ENCODE peak calls at places on chromosomes 4 and X, in seven cellular contexts. S is K562, Q is WTC11, R is HCT116, H is HepG2, T is GM12878, W is H1. J is an unnamed sample.

GRCh38 chrX:67787196-67787595 is 243.4 kb downstream of the AR start:
- DNase-seq in H (no peak), R (no peak), S (no peak), Q (no peak), T (no peak), W (no peak), J (no peak)

GRCh38 chr4:103757631-103758030 is 37.8 kb upstream of the TACR3 start:
- DNase-seq in H (no peak), R (no peak), S (no peak), T (no peak), Q (no peak), W (no peak), J (no peak)

GRCh38 chr4:175457956-175458355 is 354.1 kb downstream of the GPM6A start:
- DNase-seq in Q (no peak), H (no peak), T (no peak), W (no peak), R (no peak), S (no peak), J (no peak)

GRCh38 chrX:8306296-8306975 is 135.4 kb upstream of the VCX2 start:
- DNase-seq in R (no peak), T (no peak), S (no peak), H (no peak), Q (no peak), W (no peak), J (no peak)

GRCh38 chr4:100257567-100257966 is 67.3 kb upstream of the DDIT4L start:
- DNase-seq in T (no peak), H (no peak), S (no peak), R (peak), Q (no peak), W (no peak), J (no peak)

GRCh38 chrX:69556094-69557011 is 52.2 kb downstream of the NALF2 start:
- DNase-seq in H (peak), W (peak), T (no peak), Q (peak), R (peak), S (peak), J (peak)

GRCh38 chr4:89837385-89837995 is 529 bp upstream of the SNCA start:
- DNase-seq in R (no peak), S (no peak), H (no peak), T (no peak), Q (peak), W (no peak), J (peak)

GRCh38 chrX:103666202-103667107 is 20.0 kb downstream of the MORF4L2 start:
- DNase-seq in Q (no peak), R (no peak), H (no peak), S (no peak), W (no peak), T (no peak), J (no peak)

GRCh38 chr4:53088132-53088531 is 226.0 kb downstream of the RASL11B start:
- DNase-seq in T (no peak), S (no peak), Q (no peak), R (no peak), W (no peak), H (no peak), J (no peak)

GRCh38 chrX:39242187-39242586 is 440.9 kb downstream of the MID1IP1 start:
- DNase-seq in S (peak), R (peak), H (peak), T (no peak), W (no peak), Q (peak), J (peak)

GRCh38 chr4:152050098-152050497 is 289.3 kb upstream of the GATB start:
- DNase-seq in W (no peak), Q (no peak), H (no peak), T (no peak), S (no peak), R (no peak), J (no peak)

GRCh38 chrX:1150569-1151347 is 61.7 kb downstream of the CRLF2 start:
- DNase-seq in S (no peak), T (no peak), R (no peak), W (peak), Q (no peak), H (no peak), J (no peak)

GRCh38 chr4:139777757-139778156 is 112.1 kb downstream of the MGST2 start:
- DNase-seq in T (no peak), W (no peak), S (no peak), H (no peak), Q (no peak), R (no peak), J (no peak)

GRCh38 chrX:136168929-136169735 is 21.8 kb downstream of the FHL1 start:
- DNase-seq in W (peak), R (no peak), T (no peak), Q (peak), S (peak), H (no peak), J (peak)

GRCh38 chr4:100049872-100050271 is 99.8 kb upstream of the H2AZ1 start:
- DNase-seq in W (no peak), T (no peak), R (no peak), H (no peak), S (no peak), Q (no peak), J (no peak)

GRCh38 chr4:149980125-149980682 is 98.0 kb upstream of the DCLK2 start:
- DNase-seq in W (no peak), Q (no peak), S (no peak), T (no peak), R (no peak), H (no peak), J (no peak)

GRCh38 chr4:183099537-183100297 is 660 bp downstream of the WWC2 start:
- DNase-seq in W (peak), Q (peak), S (peak), R (no peak), H (peak), T (no peak), J (peak)

GRCh38 chr4:73707918-73708577 is 32.3 kb upstream of the CXCL8 start:
- DNase-seq in T (no peak), H (no peak), R (peak), S (peak), W (no peak), Q (no peak), J (peak)

GRCh38 chr4:42612898-42613297 is 44.0 kb downstream of the ATP8A1 start:
- DNase-seq in T (no peak), H (no peak), R (no peak), S (no peak), Q (no peak), W (no peak), J (no peak)

GRCh38 chr4:99134586-99134985 is 9.5 kb downstream of the ADH4 start:
- DNase-seq in H (no peak), W (no peak), R (no peak), S (no peak), Q (no peak), T (no peak), J (no peak)

GRCh38 chrX:73182502-73183114 is 32.0 kb downstream of the NAP1L2 start:
- DNase-seq in Q (no peak), R (no peak), W (no peak), S (no peak), T (no peak), H (no peak), J (no peak)

GRCh38 chr4:152431287-152431686 is 104.6 kb downstream of the FBXW7 start:
- DNase-seq in W (no peak), Q (no peak), S (no peak), R (no peak), T (no peak), H (peak), J (no peak)

GRCh38 chr4:106315476-106315967 is 487 bp downstream of the TBCK start:
- DNase-seq in W (no peak), T (no peak), R (no peak), H (peak), Q (no peak), S (peak), J (no peak)

GRCh38 chrX:156002517-156002916 is 5.0 kb downstream of the IL9R start:
- DNase-seq in T (no peak), S (peak), H (no peak), R (no peak), Q (no peak), W (no peak), J (no peak)

GRCh38 chr4:84529169-84529751 is 30.2 kb upstream of the NKX6-1 start:
- DNase-seq in T (no peak), Q (no peak), H (peak), W (no peak), R (peak), S (peak), J (peak)

GRCh38 chrX:111560801-111561200 is 49.4 kb downstream of the SERTM2 start:
- DNase-seq in Q (no peak), S (no peak), W (no peak), R (no peak), H (no peak), T (no peak), J (no peak)

GRCh38 chr4:53712326-53712725 is 121.0 kb upstream of the LNX1 start:
- DNase-seq in W (no peak), Q (no peak), H (no peak), R (no peak), S (no peak), T (no peak), J (no peak)

GRCh38 chr4:24880171-24880570 is 32.7 kb downstream of the CCDC149 start:
- DNase-seq in H (no peak), W (no peak), T (no peak), R (no peak), S (no peak), Q (no peak), J (no peak)

GRCh38 chr4:71009091-71009490 is 15.6 kb downstream of the DCK start:
- DNase-seq in H (no peak), W (no peak), T (no peak), Q (no peak), R (no peak), S (no peak), J (no peak)

GRCh38 chrX:50779694-50780093 is 34.3 kb downstream of the SHROOM4 start:
- DNase-seq in W (no peak), T (no peak), H (no peak), S (no peak), R (no peak), Q (no peak), J (no peak)

GRCh38 chr4:122914938-122915337 is 7.5 kb downstream of the NUDT6 start:
- DNase-seq in T (no peak), S (no peak), Q (no peak), H (no peak), R (no peak), W (no peak), J (no peak)

GRCh38 chr4:186820371-186820990 is 96.8 kb upstream of the FAT1 start:
- DNase-seq in W (no peak), S (no peak), H (no peak), R (peak), Q (no peak), T (no peak), J (no peak)

GRCh38 chr4:71004281-71004851 is 10.9 kb downstream of the DCK start:
- DNase-seq in R (no peak), H (peak), S (no peak), T (no peak), W (peak), Q (peak), J (no peak)

GRCh38 chrX:114800719-114801118 is 216.7 kb downstream of the IL13RA2 start:
- DNase-seq in W (no peak), H (peak), T (no peak), Q (no peak), S (peak), R (peak), J (no peak)

GRCh38 chr4:132114885-132115284 is 1034.2 kb upstream of the PCDH10 start:
- DNase-seq in S (no peak), H (no peak), T (no peak), W (no peak), Q (no peak), R (no peak), J (no peak)

GRCh38 chr4:95392886-95393285 is 155.9 kb downstream of the UNC5C start:
- DNase-seq in H (no peak), T (no peak), S (no peak), Q (no peak), W (no peak), R (no peak), J (no peak)

GRCh38 chr4:95386410-95386809 is 162.4 kb downstream of the UNC5C start:
- DNase-seq in W (no peak), Q (no peak), S (no peak), H (no peak), T (no peak), R (no peak), J (no peak)

GRCh38 chr4:95393821-95394220 is 155.0 kb downstream of the UNC5C start:
- DNase-seq in Q (no peak), T (no peak), S (no peak), H (no peak), R (no peak), W (no peak), J (no peak)

GRCh38 chr4:95387719-95388118 is 161.1 kb downstream of the UNC5C start:
- DNase-seq in W (no peak), S (no peak), Q (no peak), H (no peak), R (no peak), T (no peak), J (no peak)

GRCh38 chr4:95388911-95389310 is 159.9 kb downstream of the UNC5C start:
- DNase-seq in R (no peak), S (no peak), H (no peak), W (no peak), Q (no peak), T (no peak), J (no peak)
- TF ChIP-seq SP1 in R (no peak), S (no peak), H (no peak), W (no peak), Q (no peak), T (no peak), J (no peak)

DNA sequence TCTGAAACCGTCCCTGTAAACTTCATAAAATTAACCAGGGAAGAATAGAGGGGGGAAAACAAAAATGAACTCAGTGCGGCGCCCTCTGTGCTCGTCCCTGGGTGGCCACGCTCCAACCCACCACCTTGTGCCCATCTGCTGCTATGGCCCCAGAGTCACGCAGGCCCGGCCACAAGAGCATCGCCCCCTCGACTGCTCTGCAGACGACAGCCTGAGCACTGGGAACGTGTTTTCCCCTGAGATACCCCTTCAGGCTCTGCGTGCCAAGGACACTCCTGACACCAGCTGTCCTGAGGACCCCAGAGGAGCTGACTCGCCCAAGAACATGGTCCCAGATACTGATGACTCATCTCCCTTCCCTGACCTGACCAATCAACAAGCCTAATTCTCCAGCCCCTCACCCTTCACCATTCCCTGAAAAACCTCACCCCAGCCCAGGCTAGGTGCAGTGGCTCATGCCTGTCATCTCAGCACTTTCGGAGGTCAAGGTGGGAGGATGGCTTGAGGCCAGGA is 64.1 kb upstream of the GPR78 start:
- DNase-seq in H (no peak), Q (no peak), S (no peak), R (no peak), W (no peak), T (no peak), J (no peak)
- TF ChIP-seq SP1 in H (no peak), Q (no peak), S (no peak), R (no peak), W (no peak), T (no peak), J (no peak)

GRCh38 chr4:34046580-34046979 is 2197.7 kb downstream of the ARAP2 start:
- DNase-seq in Q (no peak), R (peak), T (no peak), W (no peak), S (no peak), H (no peak), J (no peak)
- TF ChIP-seq SP1 in Q (no peak), R (no peak), T (no peak), W (no peak), S (no peak), H (no peak), J (no peak)

GRCh38 chr4:78478523-78478922 is 73.0 kb upstream of the ANXA3 start:
- DNase-seq in R (no peak), S (no peak), Q (no peak), W (no peak), T (no peak), H (no peak), J (no peak)

GRCh38 chr4:78476108-78476704 is 75.4 kb upstream of the ANXA3 start:
- DNase-seq in T (no peak), S (no peak), W (no peak), H (no peak), R (no peak), Q (no peak), J (no peak)

GRCh38 chr4:78481180-78481579 is 70.4 kb upstream of the ANXA3 start:
- DNase-seq in W (no peak), R (no peak), H (no peak), S (no peak), Q (no peak), T (no peak), J (no peak)

GRCh38 chr4:78480286-78480685 is 71.3 kb upstream of the ANXA3 start:
- DNase-seq in T (no peak), H (no peak), W (no peak), S (no peak), Q (no peak), R (no peak), J (no peak)

DNA sequence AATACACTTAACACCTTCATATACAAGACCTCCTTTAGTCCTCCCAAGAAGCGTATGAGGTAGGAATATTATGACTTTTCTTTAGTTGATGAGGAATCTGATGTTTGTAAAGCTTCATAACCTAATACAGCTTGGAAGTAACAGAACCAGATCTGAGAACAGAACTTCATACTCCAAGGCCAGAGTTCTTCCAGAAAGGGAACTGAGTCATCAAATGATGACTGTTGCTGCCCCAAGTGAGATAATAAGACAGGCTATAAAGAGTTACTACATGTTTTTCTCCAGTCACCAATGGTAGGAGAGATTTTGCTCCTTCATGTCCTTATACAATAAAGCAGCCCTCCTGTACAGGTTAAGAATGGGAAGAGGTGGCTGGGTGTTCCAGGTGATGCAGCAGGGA is 74.3 kb upstream of the ANXA3 start:
- DNase-seq in T (no peak), H (no peak), W (no peak), Q (no peak), R (no peak), S (no peak), J (no peak)
- TF ChIP-seq SP1 in T (no peak), H (no peak), W (no peak), Q (no peak), R (no peak), S (no peak), J (no peak)

DNA sequence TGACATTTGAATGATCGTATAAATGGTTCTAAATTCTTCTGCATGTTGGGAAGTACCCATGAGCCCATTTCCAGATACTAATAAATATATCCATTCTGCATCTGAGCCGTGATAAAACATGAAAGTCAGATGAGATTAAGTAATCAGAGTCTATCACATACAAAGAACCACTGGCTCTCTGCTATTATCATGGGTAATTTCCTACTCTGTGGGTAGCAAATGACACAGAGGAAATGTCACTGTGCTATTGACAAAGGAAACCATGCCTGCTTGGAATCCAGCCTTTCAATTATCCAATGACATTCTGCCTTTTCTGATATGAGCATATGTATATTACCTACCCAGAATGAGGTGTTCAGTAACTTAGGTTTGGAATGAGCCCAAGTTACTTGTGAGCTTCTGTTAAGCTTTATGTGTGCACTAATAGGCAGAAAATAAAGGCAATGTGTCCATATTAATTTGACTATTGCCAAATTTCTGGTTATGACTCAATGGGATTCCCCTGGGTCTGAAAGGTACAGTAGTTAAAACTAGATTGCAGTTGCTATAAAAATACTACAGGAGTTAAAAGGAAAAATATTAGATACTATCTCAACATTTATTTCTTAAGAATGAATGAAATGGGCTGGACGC is 238.7 kb upstream of the KCNIP4 start:
- DNase-seq in H (no peak), R (no peak), W (no peak), S (no peak), Q (no peak), T (no peak), J (no peak)
- TF ChIP-seq SP1 in H (no peak), R (no peak), W (no peak), S (no peak), Q (no peak), T (no peak), J (no peak)

GRCh38 chrX:44947995-44948394 is 75.0 kb downstream of the KDM6A start:
- DNase-seq in Q (no peak), R (no peak), H (no peak), T (no peak), W (no peak), S (no peak), J (no peak)
- TF ChIP-seq SP1 in Q (no peak), R (no peak), H (no peak), T (no peak), W (no peak), S (no peak), J (no peak)

GRCh38 chr4:101332424-101332823 is 14.9 kb downstream of the PPP3CA start:
- DNase-seq in H (no peak), R (no peak), W (no peak), S (no peak), Q (no peak), T (no peak), J (no peak)

GRCh38 chr4:101326586-101326985 is 20.7 kb downstream of the PPP3CA start:
- DNase-seq in W (no peak), R (no peak), Q (no peak), S (no peak), H (no peak), T (no peak), J (no peak)

GRCh38 chr4:101334963-101335572 is 12.3 kb downstream of the PPP3CA start:
- DNase-seq in R (no peak), Q (no peak), T (no peak), W (no peak), H (no peak), S (no peak), J (no peak)

GRCh38 chr4:101328063-101328602 is 19.2 kb downstream of the PPP3CA start:
- DNase-seq in W (no peak), S (no peak), Q (no peak), R (no peak), T (peak), H (no peak), J (no peak)

DNA sequence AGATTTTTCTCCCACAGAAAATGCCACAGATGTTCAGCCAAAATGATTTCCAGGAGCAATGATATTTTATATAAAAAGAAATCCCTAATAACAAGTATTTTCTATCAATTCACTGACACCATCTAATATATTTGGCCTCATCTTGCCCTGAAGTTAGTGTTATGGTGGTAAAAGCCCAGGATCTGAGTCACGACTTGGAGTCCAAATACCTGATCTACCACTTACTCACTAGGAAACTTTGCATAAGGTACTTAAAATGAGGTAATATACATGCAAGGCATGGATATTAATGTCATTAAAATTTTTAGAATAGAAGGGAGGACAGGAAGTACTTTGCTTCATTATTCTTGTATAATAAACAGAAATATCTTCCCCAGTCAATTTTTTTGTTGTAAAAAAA is 16.3 kb downstream of the PPP3CA start:
- DNase-seq in Q (no peak), H (no peak), T (no peak), R (no peak), W (no peak), S (no peak), J (no peak)
- TF ChIP-seq SP1 in Q (no peak), H (no peak), T (no peak), R (no peak), W (no peak), S (no peak), J (no peak)